ENCODE peak calls at places on chromosome 1, in six cellular contexts. T is CD4-positive, CD25-positive, alpha-beta regulatory T cell; U is body of pancreas; I is heart right ventricle; F is kidney tubule cell; S is fibroblast of the conjunctiva. M is an unnamed sample.

GRCh38 chr1:181064030-181064594 is 24.4 kb upstream of the IER5 start:
- DNase-seq in T (no peak), F (no peak), I (no peak), U (no peak), S (no peak), M (no peak)

GRCh38 chr1:180098242-180098995 is 56.2 kb upstream of the QSOX1 start:
- DNase-seq in S (peak; percentile 75), I (no peak), F (no peak), U (no peak), T (no peak), M (no peak)

GRCh38 chr1:116134178-116134773 is 23.1 kb downstream of the MAB21L3 start:
- DNase-seq in U (no peak), S (no peak), T (peak; percentile 25), I (no peak), F (peak; percentile 13), M (no peak)

GRCh38 chr1:31549807-31550620 is 26.3 kb upstream of the TINAGL1 start:
- DNase-seq in T (peak; percentile 4), F (peak; percentile 45), U (peak; percentile 74), S (no peak), I (no peak), M (no peak)

GRCh38 chr1:29835486-29836273 is 599.4 kb downstream of the PTPRU start:
- DNase-seq in I (no peak), F (no peak), S (no peak), T (no peak), U (no peak), M (no peak)

GRCh38 chr1:114490235-114490634 is 20.8 kb downstream of the TRIM33 start:
- DNase-seq in U (no peak), T (no peak), S (no peak), F (no peak), I (no peak), M (no peak)

GRCh38 chr1:32346532-32347157 is 10.6 kb upstream of the MARCKSL1 start:
- DNase-seq in U (no peak), T (no peak), I (no peak), S (no peak), F (no peak), M (no peak)

GRCh38 chr1:85818371-85818770 is 110.1 kb upstream of the ZNHIT6 start:
- DNase-seq in U (no peak), S (peak; percentile 2), T (no peak), I (no peak), F (peak; percentile 14), M (no peak)

GRCh38 chr1:220908757-220909156 is 29.5 kb downstream of the HLX start:
- DNase-seq in T (no peak), F (peak; percentile 54), S (peak; percentile 22), I (no peak), U (peak; percentile 26), M (no peak)

GRCh38 chr1:156673387-156674121 is 3.7 kb downstream of the NES start:
- DNase-seq in I (no peak), S (no peak), F (no peak), U (no peak), T (no peak), M (no peak)

M was measured in mucosa of descending colon.